ENCODE peak calls at places on chromosomes 3 and 15, in ten cellular contexts. D, V, M, W, K, O, A, S, Y and J are unnamed samples.

GRCh38 chr15:42069025-42069424 is 25.3 kb downstream of the PLA2G4D start:
- DNase-seq in O (no peak), Y (no peak), S (no peak), V (no peak), D (no peak), M (no peak), W (no peak), A (no peak), K (no peak), J (no peak)

GRCh38 chr3:9153763-9154601 is 95.5 kb downstream of the SRGAP3 start:
- DNase-seq in O (no peak), Y (no peak), D (no peak), W (no peak), S (no peak), A (no peak), K (no peak), M (no peak), V (peak), J (no peak)

GRCh38 chr3:128554465-128555097 is 61.6 kb upstream of the GATA2 start:
- DNase-seq in D (no peak), Y (no peak), S (peak), O (no peak), K (no peak), A (no peak), V (no peak), W (no peak), M (no peak), J (no peak)

GRCh38 chr3:122488262-122488973 is 26.3 kb downstream of the KPNA1 start:
- DNase-seq in M (no peak), W (no peak), S (no peak), Y (no peak), V (no peak), D (no peak), A (no peak), K (no peak), O (no peak), J (no peak)

GRCh38 chr3:174356596-174356995 is 502.5 kb upstream of the NAALADL2 start:
- DNase-seq in W (no peak), S (no peak), Y (no peak), V (no peak), D (no peak), K (no peak), A (no peak), M (no peak), O (no peak), J (no peak)

GRCh38 chr15:91456921-91457320 is 356.9 kb downstream of the SV2B start:
- DNase-seq in S (no peak), Y (no peak), K (no peak), D (no peak), W (no peak), A (no peak), V (peak), M (peak), O (no peak), J (no peak)

GRCh38 chr3:66047321-66048050 is 8.8 kb upstream of the MAGI1 start:
- DNase-seq in K (peak), S (no peak), A (no peak), O (no peak), W (no peak), V (peak), Y (no peak), D (no peak), M (no peak), J (peak)

GRCh38 chr15:32919749-32920414 is 202.1 kb downstream of the GREM1 start:
- DNase-seq in V (peak), S (no peak), Y (no peak), K (peak), A (no peak), W (no peak), O (no peak), M (peak), D (no peak), J (peak)

GRCh38 chr3:148178508-148178907 is 519.2 kb upstream of the AGTR1 start:
- DNase-seq in O (no peak), W (peak), M (peak), V (no peak), Y (no peak), K (no peak), D (no peak), S (no peak), A (no peak), J (no peak)

GRCh38 chr3:151434151-151434890 is 26.5 kb downstream of the IGSF10 start:
- DNase-seq in K (peak), S (no peak), M (peak), D (no peak), Y (no peak), A (no peak), V (peak), O (no peak), W (peak), J (peak)